ENCODE peak calls at places on chromosome 20, in ten cellular contexts. L is activated CD8-positive, alpha-beta T cell treated with anti-CD3 and anti-CD28 coated beads for 36 hours; T is astrocyte of the spinal cord; P is glutamatergic neuron; J is fibroblast of lung; G is nephron progenitor cell; Y is astrocyte of the cerebellum; X is tibial artery; Z is AG10803; H is CD14-positive monocyte. V is an unnamed sample.

GRCh38 chr20:35698298-35699126 is 640 bp downstream of the NFS1 start:
- DNase-seq in G (peak; percentile 29), H (no peak), J (peak; percentile 21), X (no peak), Z (no peak), L (peak; percentile 16), Y (no peak), T (no peak), P (peak; percentile 55), V (peak; percentile 28)

GRCh38 chr20:43238833-43239232 is 49.1 kb upstream of the PTPRT start:
- DNase-seq in T (no peak), G (no peak), Y (no peak), L (no peak), Z (no peak), J (no peak), H (no peak), X (no peak), P (no peak), V (no peak)

GRCh38 chr20:49914310-49915117 is 815 bp downstream of the SPATA2 start:
- DNase-seq in Z (no peak), P (no peak), H (no peak), Y (no peak), L (peak; percentile 37), G (no peak), X (no peak), T (no peak), J (peak; percentile 14), V (peak; percentile 29)

GRCh38 chr20:52824494-52825216 is 147.5 kb upstream of the TSHZ2 start:
- DNase-seq in G (no peak), H (no peak), Z (no peak), J (no peak), L (no peak), T (no peak), P (no peak), X (no peak), Y (no peak), V (no peak)

GRCh38 chr20:58420798-58421496 is 31.9 kb downstream of the VAPB start:
- DNase-seq in Y (peak; percentile 4), H (no peak), L (no peak), G (no peak), T (peak; percentile 58), P (no peak), Z (peak; percentile 62), X (no peak), J (peak; percentile 79), V (no peak)

GRCh38 chr20:11214281-11214680 is 540.5 kb upstream of the JAG1 start:
- DNase-seq in H (no peak), J (no peak), P (no peak), T (no peak), G (no peak), Z (peak; percentile 55), L (no peak), Y (no peak), X (no peak), V (peak; percentile 71)

GRCh38 chr20:25584905-25585704 is at the start of gene NINL:
- DNase-seq in G (peak; percentile 91), L (peak; percentile 58), Y (no peak), H (no peak), Z (peak; percentile 58), T (peak; percentile 55), J (peak; percentile 66), P (peak; percentile 90), X (peak; percentile 51), V (peak; percentile 67)

GRCh38 chr20:362271-363254 is 15.7 kb downstream of the NRSN2 start:
- DNase-seq in J (peak; percentile 65), H (peak; percentile 79), L (peak; percentile 84), P (no peak), G (no peak), Z (peak; percentile 86), X (peak; percentile 88), Y (no peak), T (peak; percentile 76), V (peak; percentile 89)

GRCh38 chr20:36717657-36718056 is 28.2 kb downstream of the NDRG3 start:
- DNase-seq in X (no peak), Y (no peak), J (no peak), G (no peak), T (no peak), P (no peak), Z (peak; percentile 9), L (peak; percentile 11), H (no peak), V (peak; percentile 24)

GRCh38 chr20:14384411-14384810 is 47.0 kb upstream of the FLRT3 start:
- DNase-seq in H (no peak), G (no peak), Z (no peak), Y (no peak), T (no peak), X (no peak), J (no peak), L (no peak), P (no peak), V (no peak)

GRCh38 chr20:18048191-18048590 is 9.5 kb downstream of the OVOL2 start:
- DNase-seq in P (no peak), Y (no peak), L (no peak), G (no peak), T (no peak), H (no peak), X (no peak), J (no peak), Z (no peak), V (no peak)

GRCh38 chr20:50728981-50729874 is 2.2 kb upstream of the PARD6B start:
- DNase-seq in P (no peak), L (no peak), Z (no peak), H (no peak), G (no peak), X (no peak), J (no peak), Y (no peak), T (no peak), V (no peak)

GRCh38 chr20:10309326-10309725 is 90.7 kb downstream of the SNAP25 start:
- DNase-seq in H (no peak), P (no peak), G (no peak), J (peak; percentile 99), X (no peak), L (no peak), Y (peak; percentile 97), T (peak; percentile 95), Z (peak; percentile 91), V (peak; percentile 81)

GRCh38 chr20:59150821-59151251 is 12.8 kb upstream of the ZNF831 start:
- DNase-seq in X (no peak), Z (no peak), P (no peak), G (no peak), T (no peak), J (no peak), Y (no peak), H (no peak), L (no peak), V (no peak)

GRCh38 chr20:9051508-9051907 is 17.4 kb upstream of the PLCB4 start:
- DNase-seq in P (no peak), T (peak; percentile 97), Y (peak; percentile 91), Z (peak; percentile 97), X (no peak), L (no peak), G (no peak), H (no peak), J (peak; percentile 98), V (peak; percentile 93)

GRCh38 chr20:23433628-23434027 is 5.9 kb upstream of the CSTL1 start:
- DNase-seq in Y (no peak), L (no peak), H (no peak), T (no peak), P (no peak), Z (no peak), J (no peak), G (no peak), X (no peak), V (no peak)

GRCh38 chr20:23436681-23437080 is 2.8 kb upstream of the CSTL1 start:
- DNase-seq in J (no peak), P (no peak), Y (no peak), L (no peak), X (no peak), G (no peak), Z (no peak), T (no peak), H (no peak), V (peak; percentile 20)

GRCh38 chr20:23437126-23437894 is 2.2 kb upstream of the CSTL1 start:
- DNase-seq in X (no peak), G (no peak), J (no peak), Y (no peak), P (no peak), H (no peak), Z (no peak), T (no peak), L (no peak), V (peak; percentile 17)

GRCh38 chr20:23435675-23436539 is 3.6 kb upstream of the CSTL1 start:
- DNase-seq in J (no peak), L (no peak), Z (no peak), Y (no peak), P (no peak), G (no peak), T (no peak), X (peak; percentile 67), H (no peak), V (no peak)

GRCh38 chr20:23434521-23435313 is 4.8 kb upstream of the CSTL1 start:
- DNase-seq in G (no peak), H (no peak), J (no peak), X (no peak), P (no peak), Z (no peak), Y (no peak), T (no peak), L (no peak), V (no peak)
- TF ChIP-seq CTCF in G (no peak), H (no peak), J (no peak), X (no peak), P (no peak), Z (no peak), Y (no peak), T (no peak), L (no peak), V (no peak)

GRCh38 chr20:39326050-39326449 is 363.9 kb downstream of the DHX35 start:
- DNase-seq in L (no peak), T (no peak), Z (no peak), H (no peak), P (no peak), G (no peak), Y (no peak), J (no peak), X (no peak), V (no peak)
- TF ChIP-seq CTCF in L (no peak), T (no peak), Z (no peak), H (no peak), P (no peak), G (no peak), Y (no peak), J (no peak), X (no peak), V (no peak)

DNA sequence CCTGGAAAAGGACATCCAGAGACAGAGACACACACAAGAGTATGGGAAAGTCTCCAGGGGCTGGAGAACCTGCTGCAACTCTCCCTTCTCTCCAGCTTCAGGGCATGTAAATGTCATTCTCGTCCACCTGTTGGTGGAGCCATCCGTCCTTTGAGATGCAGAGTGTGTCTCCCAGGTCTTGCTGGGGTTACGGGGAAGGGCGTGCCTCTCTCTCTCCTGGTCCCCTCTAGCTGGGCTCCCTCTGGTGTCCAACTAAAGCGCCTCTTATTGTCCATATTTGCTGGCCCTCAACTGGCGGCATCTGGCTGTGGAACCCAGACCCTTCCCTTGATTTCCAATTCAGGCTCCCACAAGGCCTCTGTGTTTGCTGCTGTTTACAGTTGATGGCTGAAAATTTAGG is 244.1 kb downstream of the BMP7 start:
- DNase-seq in P (no peak), X (no peak), T (no peak), G (no peak), H (no peak), Z (no peak), L (no peak), Y (no peak), J (no peak), V (no peak)
- TF ChIP-seq CTCF in P (no peak), X (no peak), T (no peak), G (no peak), H (no peak), Z (no peak), L (no peak), Y (no peak), J (no peak), V (no peak)

GRCh38 chr20:6381887-6382286 is 259.1 kb upstream of the FERMT1 start:
- DNase-seq in Z (no peak), L (no peak), Y (no peak), X (no peak), J (peak; percentile 5), G (peak; percentile 14), H (no peak), P (no peak), T (peak; percentile 7), V (peak; percentile 4)
- TF ChIP-seq CTCF in Z (peak; percentile 28), L (no peak), Y (peak; percentile 54), X (no peak), J (peak; percentile 72), G (peak; percentile 52), H (no peak), P (peak; percentile 71), T (peak; percentile 59), V (no peak)